ENCODE peak calls at places on chromosomes 3 and 15, in six cellular contexts. One of them, this sample, is unnamed.

GRCh38 chr3:180447156-180447555 is 154.8 kb upstream of the TTC14 start:
- DNase-seq in H7: no peak
- DNase-seq in AG09309: peak; percentile 32
- DNase-seq in SK-N-SH: no peak
- DNase-seq in testis: no peak
- DNase-seq in kidney epithelial cell: no peak
- DNase-seq in this sample: no peak

GRCh38 chr15:100259266-100259665 is 82.5 kb downstream of the ADAMTS17 start:
- DNase-seq in H7: no peak
- DNase-seq in testis: no peak
- DNase-seq in SK-N-SH: no peak
- DNase-seq in kidney epithelial cell: no peak
- DNase-seq in AG09309: no peak
- DNase-seq in this sample: no peak

GRCh38 chr15:99504071-99504822 is 61.5 kb upstream of the MEF2A start:
- DNase-seq in kidney epithelial cell: no peak
- DNase-seq in AG09309: no peak
- DNase-seq in SK-N-SH: no peak
- DNase-seq in H7: no peak
- DNase-seq in testis: no peak
- DNase-seq in this sample: no peak

GRCh38 chr3:173977747-173978146 is 580.2 kb downstream of the NLGN1 start:
- DNase-seq in SK-N-SH: no peak
- DNase-seq in kidney epithelial cell: peak; percentile 1
- DNase-seq in AG09309: no peak
- DNase-seq in testis: no peak
- DNase-seq in H7: no peak
- DNase-seq in this sample: no peak

GRCh38 chr3:42670670-42671069 is 14.7 kb upstream of the KLHL40 start:
- DNase-seq in kidney epithelial cell: no peak
- DNase-seq in SK-N-SH: no peak
- DNase-seq in H7: no peak
- DNase-seq in AG09309: no peak
- DNase-seq in testis: no peak
- DNase-seq in this sample: no peak

GRCh38 chr3:57793737-57794187 is 37.7 kb downstream of the SLMAP start:
- DNase-seq in AG09309: no peak
- DNase-seq in H7: no peak
- DNase-seq in testis: no peak
- DNase-seq in SK-N-SH: no peak
- DNase-seq in kidney epithelial cell: no peak
- DNase-seq in this sample: peak; percentile 16

GRCh38 chr15:49174902-49175301 is 4.9 kb downstream of the GALK2 start:
- DNase-seq in testis: no peak
- DNase-seq in kidney epithelial cell: no peak
- DNase-seq in AG09309: no peak
- DNase-seq in SK-N-SH: no peak
- DNase-seq in H7: no peak
- DNase-seq in this sample: no peak

GRCh38 chr3:15491143-15491542 is 30.4 kb downstream of the COLQ start:
- DNase-seq in SK-N-SH: no peak
- DNase-seq in H7: no peak
- DNase-seq in AG09309: no peak
- DNase-seq in kidney epithelial cell: no peak
- DNase-seq in testis: no peak
- DNase-seq in this sample: no peak

GRCh38 chr15:69524296-69524695 is 71.7 kb downstream of the RPLP1 start:
- DNase-seq in SK-N-SH: no peak
- DNase-seq in AG09309: no peak
- DNase-seq in testis: no peak
- DNase-seq in H7: peak; percentile 58
- DNase-seq in kidney epithelial cell: no peak
- DNase-seq in this sample: no peak

GRCh38 chr3:156201411-156202405 is 81.3 kb downstream of the KCNAB1 start:
- DNase-seq in kidney epithelial cell: no peak
- DNase-seq in testis: no peak
- DNase-seq in H7: no peak
- DNase-seq in AG09309: no peak
- DNase-seq in SK-N-SH: no peak
- DNase-seq in this sample: no peak

GRCh38 chr3:175573226-175573625 is 714.1 kb downstream of the NAALADL2 start:
- DNase-seq in testis: no peak
- DNase-seq in SK-N-SH: no peak
- DNase-seq in AG09309: peak; percentile 18
- DNase-seq in H7: no peak
- DNase-seq in kidney epithelial cell: no peak
- DNase-seq in this sample: no peak

GRCh38 chr3:11155341-11156025 is 1.2 kb downstream of the HRH1 start:
- DNase-seq in kidney epithelial cell: no peak
- DNase-seq in H7: peak; percentile 84
- DNase-seq in testis: peak; percentile 82
- DNase-seq in SK-N-SH: peak; percentile 86
- DNase-seq in AG09309: peak; percentile 63
- DNase-seq in this sample: peak; percentile 62

GRCh38 chr15:63509056-63509696 is 4.8 kb downstream of the USP3 start:
- DNase-seq in testis: no peak
- DNase-seq in AG09309: no peak
- DNase-seq in H7: no peak
- DNase-seq in kidney epithelial cell: no peak
- DNase-seq in SK-N-SH: no peak
- DNase-seq in this sample: no peak

GRCh38 chr15:74809951-74810350 is 2.7 kb upstream of the LMAN1L start:
- DNase-seq in SK-N-SH: no peak
- DNase-seq in AG09309: no peak
- DNase-seq in testis: no peak
- DNase-seq in kidney epithelial cell: no peak
- DNase-seq in H7: no peak
- DNase-seq in this sample: no peak

GRCh38 chr15:37877851-37878577 is 56.4 kb upstream of the TMCO5A start:
- DNase-seq in kidney epithelial cell: no peak
- DNase-seq in testis: no peak
- DNase-seq in H7: no peak
- DNase-seq in AG09309: peak; percentile 64
- DNase-seq in SK-N-SH: no peak
- DNase-seq in this sample: peak; percentile 84

GRCh38 chr15:58475573-58476524 is 44.1 kb downstream of the LIPC start:
- DNase-seq in SK-N-SH: no peak
- DNase-seq in kidney epithelial cell: peak; percentile 82
- DNase-seq in testis: no peak
- DNase-seq in H7: no peak
- DNase-seq in AG09309: peak; percentile 40
- DNase-seq in this sample: no peak

DNA sequence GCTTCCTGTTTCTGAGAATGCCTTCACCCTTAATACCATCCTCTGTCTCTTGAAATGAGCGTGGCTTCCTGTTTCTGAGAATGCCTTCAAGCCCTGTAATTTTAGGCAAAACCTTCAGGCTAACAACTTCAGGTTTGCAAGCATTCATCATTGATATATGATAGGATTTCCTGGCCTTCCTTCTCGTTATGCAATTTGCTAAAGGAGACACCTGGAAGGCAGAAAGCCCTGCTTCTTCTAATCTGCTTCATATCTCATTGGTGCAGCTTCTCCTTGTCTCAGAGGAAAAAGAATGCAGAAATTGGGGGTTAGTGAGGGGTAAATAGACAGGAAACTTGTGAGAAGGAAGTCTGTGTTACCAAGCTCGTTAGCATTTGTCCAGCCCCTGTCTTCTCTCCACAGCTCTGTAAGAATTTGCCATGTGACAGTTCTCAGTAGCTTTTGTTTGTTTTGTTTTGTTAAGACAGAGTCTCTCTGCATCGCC is 7.3 kb downstream of the ARL6IP5 start:
- DNase-seq in H7: no peak
- DNase-seq in SK-N-SH: no peak
- DNase-seq in AG09309: no peak
- DNase-seq in testis: no peak
- DNase-seq in kidney epithelial cell: no peak
- DNase-seq in this sample: no peak
- H3K4me3 ChIP-seq in H7: no peak overlapping the region
- H3K4me3 ChIP-seq in SK-N-SH: no peak overlapping the region
- H3K4me3 ChIP-seq in AG09309: no peak overlapping the region
- H3K4me3 ChIP-seq in testis: no peak overlapping the region
- H3K4me3 ChIP-seq in kidney epithelial cell: no peak overlapping the region
- H3K4me3 ChIP-seq in this sample: no peak overlapping the region

DNA sequence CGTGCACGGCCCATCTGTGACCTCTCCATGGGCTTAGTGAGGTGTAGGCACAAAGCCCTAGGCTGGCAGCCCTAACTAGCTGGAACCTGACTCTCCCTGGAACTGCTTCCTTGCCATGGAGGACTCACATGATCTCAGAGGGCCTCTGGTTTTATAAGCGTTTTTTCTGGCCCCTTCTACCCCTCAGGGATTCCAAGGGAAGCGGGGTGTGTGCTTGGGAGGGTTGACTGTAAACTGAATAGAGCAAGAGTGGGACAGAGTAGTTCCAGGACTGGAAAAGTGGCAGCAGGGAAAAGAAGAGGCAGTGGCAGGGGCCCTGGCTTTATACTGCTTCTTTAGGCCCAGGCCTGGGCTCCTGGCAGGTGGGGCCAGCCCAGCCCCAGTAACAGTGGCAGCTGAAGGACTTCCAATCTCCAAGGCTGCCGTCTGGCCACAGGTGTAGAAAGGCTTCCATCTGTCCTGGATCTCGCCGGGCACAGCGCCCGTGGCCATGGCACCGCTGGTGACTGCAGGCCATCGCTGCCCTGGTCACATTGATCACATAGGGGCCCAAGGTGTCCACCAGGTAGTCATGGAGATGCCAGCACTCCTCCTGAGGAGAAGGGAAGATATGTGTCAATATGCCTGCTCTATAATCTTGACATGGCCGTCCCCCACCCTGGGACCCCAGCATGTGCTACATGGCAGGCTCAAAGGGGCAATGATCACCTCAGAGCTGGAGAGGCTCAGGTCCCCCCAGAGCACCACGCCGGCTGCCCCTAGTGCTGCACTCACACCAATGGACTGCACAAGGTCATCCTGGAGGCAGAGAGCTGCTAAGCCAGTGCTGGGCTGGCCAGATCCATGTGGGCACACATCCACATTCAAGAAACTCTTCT is 934 bp upstream of the IFRD2 start:
- DNase-seq in SK-N-SH: no peak
- DNase-seq in AG09309: no peak
- DNase-seq in kidney epithelial cell: no peak
- DNase-seq in H7: no peak
- DNase-seq in testis: no peak
- DNase-seq in this sample: no peak
- H3K4me3 ChIP-seq in SK-N-SH: peak overlapping the region; percentile 96
- H3K4me3 ChIP-seq in AG09309: peak overlapping the region; percentile 68
- H3K4me3 ChIP-seq in kidney epithelial cell: peak overlapping the region; percentile 34
- H3K4me3 ChIP-seq in H7: peak overlapping the region; percentile 30
- H3K4me3 ChIP-seq in testis: peak overlapping the region; percentile 91
- H3K4me3 ChIP-seq in this sample: peak overlapping the region; percentile 9

GRCh38 chr3:122281891-122282290 is 43.2 kb upstream of the CSTA start:
- DNase-seq in testis: no peak
- DNase-seq in AG09309: no peak
- DNase-seq in SK-N-SH: no peak
- DNase-seq in kidney epithelial cell: no peak
- DNase-seq in H7: no peak
- DNase-seq in this sample: no peak
- H3K4me3 ChIP-seq in testis: no peak overlapping the region
- H3K4me3 ChIP-seq in AG09309: no peak overlapping the region
- H3K4me3 ChIP-seq in SK-N-SH: no peak overlapping the region
- H3K4me3 ChIP-seq in kidney epithelial cell: no peak overlapping the region
- H3K4me3 ChIP-seq in H7: no peak overlapping the region
- H3K4me3 ChIP-seq in this sample: no peak overlapping the region

DNA sequence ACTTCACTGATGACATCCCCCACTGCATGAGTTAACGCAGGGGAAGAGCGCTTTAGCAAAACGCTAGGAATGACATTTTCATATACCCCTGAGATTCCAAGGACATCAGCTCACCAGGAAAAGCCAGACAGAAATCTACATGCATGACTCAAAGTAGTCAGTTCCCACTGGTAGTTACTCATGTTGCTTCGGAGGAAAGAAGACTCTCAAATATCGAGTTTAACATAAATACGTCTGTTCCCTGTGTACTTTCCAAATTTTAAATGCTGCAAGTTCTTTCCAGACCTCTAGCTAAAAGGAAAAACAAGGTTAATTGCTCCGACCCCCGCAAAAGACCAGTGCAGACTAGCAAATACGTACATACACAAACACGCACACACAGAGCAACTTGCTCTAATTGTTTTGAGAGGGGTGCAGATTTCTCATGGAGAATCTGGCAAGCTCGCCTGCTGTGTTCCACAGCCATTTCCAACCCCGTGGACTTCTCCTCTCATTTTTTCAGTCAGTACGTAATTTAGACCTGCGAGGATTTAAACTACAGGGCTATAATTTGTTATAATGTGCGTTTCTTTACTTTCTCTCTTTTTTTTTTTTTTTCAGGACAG is 115.5 kb upstream of the PRICKLE2 start:
- DNase-seq in H7: no peak
- DNase-seq in SK-N-SH: no peak
- DNase-seq in testis: no peak
- DNase-seq in kidney epithelial cell: peak; percentile 75
- DNase-seq in AG09309: no peak
- DNase-seq in this sample: no peak
- H3K4me3 ChIP-seq in H7: no peak overlapping the region
- H3K4me3 ChIP-seq in SK-N-SH: peak overlapping the region; percentile 31
- H3K4me3 ChIP-seq in testis: no peak overlapping the region
- H3K4me3 ChIP-seq in kidney epithelial cell: no peak overlapping the region
- H3K4me3 ChIP-seq in AG09309: peak overlapping the region; percentile 25
- H3K4me3 ChIP-seq in this sample: no peak overlapping the region

GRCh38 chr15:89360294-89360971 is 25.8 kb upstream of the POLG start:
- DNase-seq in testis: no peak
- DNase-seq in SK-N-SH: no peak
- DNase-seq in H7: peak; percentile 88
- DNase-seq in kidney epithelial cell: no peak
- DNase-seq in AG09309: no peak
- DNase-seq in this sample: no peak

GRCh38 chr15:89362203-89363101 is 27.8 kb upstream of the POLG start:
- DNase-seq in SK-N-SH: peak; percentile 93
- DNase-seq in AG09309: no peak
- DNase-seq in testis: no peak
- DNase-seq in kidney epithelial cell: no peak
- DNase-seq in H7: peak; percentile 75
- DNase-seq in this sample: no peak

GRCh38 chr15:89363133-89363532 is 28.5 kb upstream of the POLG start:
- DNase-seq in testis: no peak
- DNase-seq in SK-N-SH: no peak
- DNase-seq in H7: no peak
- DNase-seq in AG09309: no peak
- DNase-seq in kidney epithelial cell: no peak
- DNase-seq in this sample: no peak

GRCh38 chr15:89359471-89360293 is 25.1 kb upstream of the POLG start:
- DNase-seq in H7: peak; percentile 71
- DNase-seq in AG09309: no peak
- DNase-seq in kidney epithelial cell: no peak
- DNase-seq in SK-N-SH: no peak
- DNase-seq in testis: no peak
- DNase-seq in this sample: no peak

GRCh38 chr15:89361451-89362202 is 27.0 kb upstream of the POLG start:
- DNase-seq in AG09309: peak; percentile 5
- DNase-seq in kidney epithelial cell: no peak
- DNase-seq in H7: peak; percentile 97
- DNase-seq in testis: peak; percentile 74
- DNase-seq in SK-N-SH: peak; percentile 72
- DNase-seq in this sample: peak; percentile 92
- H3K4me3 ChIP-seq in AG09309: no peak overlapping the region
- H3K4me3 ChIP-seq in kidney epithelial cell: no peak overlapping the region
- H3K4me3 ChIP-seq in H7: no peak overlapping the region
- H3K4me3 ChIP-seq in testis: no peak overlapping the region
- H3K4me3 ChIP-seq in SK-N-SH: peak overlapping the region; percentile 62
- H3K4me3 ChIP-seq in this sample: no peak overlapping the region

GRCh38 chr15:85618956-85619491 is 175.7 kb downstream of the KLHL25 start:
- DNase-seq in testis: peak; percentile 85
- DNase-seq in kidney epithelial cell: peak; percentile 91
- DNase-seq in AG09309: peak; percentile 86
- DNase-seq in H7: peak; percentile 24
- DNase-seq in SK-N-SH: no peak
- DNase-seq in this sample: peak; percentile 98
- H3K4me3 ChIP-seq in testis: peak overlapping the region; percentile 43
- H3K4me3 ChIP-seq in kidney epithelial cell: peak overlapping the region; percentile 13
- H3K4me3 ChIP-seq in AG09309: peak overlapping the region; percentile 48
- H3K4me3 ChIP-seq in H7: no peak overlapping the region
- H3K4me3 ChIP-seq in SK-N-SH: peak overlapping the region; percentile 48
- H3K4me3 ChIP-seq in this sample: no peak overlapping the region